ENCODE peak calls at places on chromosomes 1 and 21, in four cellular contexts. Z is left ventricle myocardium inferior, J is fibroblast of mammary gland, R is Kasumi-1. C is an unnamed sample.

GRCh38 chr1:220631238-220631842 is 58.8 kb upstream of the C1orf115 start:
- DNase-seq in Z (no peak), J (peak), R (no peak), C (no peak)

GRCh38 chr1:233668725-233669294 is 54.9 kb downstream of the KCNK1 start:
- DNase-seq in Z (no peak), J (peak), R (no peak), C (no peak)

GRCh38 chr1:19765623-19766022 is 34.1 kb downstream of the TMCO4 start:
- DNase-seq in Z (no peak), J (peak), R (no peak), C (no peak)

GRCh38 chr1:56617141-56617540 is 28.0 kb upstream of the PRKAA2 start:
- DNase-seq in Z (no peak), J (peak), R (no peak), C (no peak)

GRCh38 chr21:37582613-37583012 is 216.0 kb downstream of the DYRK1A start:
- DNase-seq in Z (no peak), J (peak), R (peak), C (peak)

GRCh38 chr1:25774921-25775774 is 24.8 kb upstream of the SELENON start:
- DNase-seq in Z (no peak), J (no peak), R (no peak), C (no peak)

GRCh38 chr1:218339267-218339831 is 5.8 kb upstream of the TGFB2 start:
- DNase-seq in Z (no peak), J (peak), R (peak), C (peak)

GRCh38 chr1:150841626-150842025 is 33.6 kb upstream of the CTSK start:
- DNase-seq in Z (no peak), J (no peak), R (no peak), C (no peak)

GRCh38 chr1:168164771-168165170 is 14.0 kb upstream of the TIPRL start:
- DNase-seq in Z (no peak), J (peak), R (no peak), C (no peak)

GRCh38 chr1:202579806-202580205 is 130.4 kb downstream of the SYT2 start:
- DNase-seq in Z (no peak), J (peak), R (no peak), C (no peak)

GRCh38 chr1:17852383-17852782 is 97.2 kb downstream of the ACTL8 start:
- DNase-seq in Z (no peak), J (no peak), R (no peak), C (no peak)

GRCh38 chr1:246149543-246149942 is 357.5 kb downstream of the SMYD3 start:
- DNase-seq in Z (no peak), J (no peak), R (no peak), C (no peak)

C was measured in AML-193.